ENCODE peak calls at places on chromosomes 12 and 14, in four cellular contexts. H, X, U and Q are unnamed samples.

GRCh38 chr12:48349471-48349870 is 1.2 kb downstream of the ZNF641 start:
- DNase-seq in H (no peak), X (no peak), U (peak), Q (no peak)

GRCh38 chr12:19129486-19130223 is at the start of gene PLEKHA5:
- DNase-seq in H (no peak), X (no peak), U (peak), Q (no peak)

GRCh38 chr12:49059385-49060232 is 985 bp downstream of the KMT2D start:
- DNase-seq in H (no peak), X (no peak), U (peak), Q (no peak)

GRCh38 chr14:105034314-105035039 is 13.6 kb upstream of the CDCA4 start:
- DNase-seq in H (no peak), X (no peak), U (no peak), Q (no peak)

GRCh38 chr12:44582521-44582920 is 293.6 kb downstream of the NELL2 start:
- DNase-seq in H (no peak), X (no peak), U (no peak), Q (no peak)

GRCh38 chr12:66612053-66612775 is 66.7 kb downstream of the GRIP1 start:
- DNase-seq in H (no peak), X (no peak), U (no peak), Q (no peak)

GRCh38 chr12:112524676-112525425 is 106.1 kb downstream of the PTPN11 start:
- DNase-seq in H (no peak), X (no peak), U (peak), Q (no peak)

GRCh38 chr12:105967038-105967776 is 171.5 kb downstream of the NUAK1 start:
- DNase-seq in H (no peak), X (no peak), U (peak), Q (no peak)

GRCh38 chr12:10154145-10154496 is 17.8 kb downstream of the OLR1 start:
- DNase-seq in H (no peak), X (no peak), U (no peak), Q (no peak)

GRCh38 chr12:44788731-44789130 is 87.4 kb downstream of the NELL2 start:
- DNase-seq in H (no peak), X (no peak), U (no peak), Q (no peak)

GRCh38 chr14:90403065-90403464 is 6.2 kb downstream of the CALM1 start:
- DNase-seq in H (no peak), X (no peak), U (no peak), Q (no peak)

GRCh38 chr14:23284654-23285529 is 1.0 kb downstream of the HOMEZ start:
- DNase-seq in H (no peak), X (no peak), U (peak), Q (no peak)

GRCh38 chr14:40983604-40984003 is 623.1 kb upstream of the LRFN5 start:
- DNase-seq in H (no peak), X (no peak), U (peak), Q (no peak)